ENCODE peak calls at places on chromosomes 16 and 17, in five cellular contexts. One of them, this sample, is unnamed.

GRCh38 chr17:4971826-4972225 is 4.2 kb upstream of the SPAG7 start:
- DNase-seq in AG08395: no peak
- DNase-seq in H54: no peak
- DNase-seq in GM04503: no peak
- DNase-seq in activated naive CD8-positive, alpha-beta T cell treated with anti-CD3 and anti-CD28 coated beads, Interleukin-2, amount 50 U/mL, for 24 hours: no peak
- DNase-seq in this sample: no peak

GRCh38 chr16:31427441-31428276 is 501 bp downstream of the COX6A2 start:
- DNase-seq in AG08395: peak
- DNase-seq in H54: no peak
- DNase-seq in activated naive CD8-positive, alpha-beta T cell treated with anti-CD3 and anti-CD28 coated beads, Interleukin-2, amount 50 U/mL, for 24 hours: peak
- DNase-seq in GM04503: no peak
- DNase-seq in this sample: no peak

GRCh38 chr16:27378871-27379580 is 22.9 kb upstream of the IL21R start:
- DNase-seq in H54: no peak
- DNase-seq in GM04503: no peak
- DNase-seq in AG08395: no peak
- DNase-seq in activated naive CD8-positive, alpha-beta T cell treated with anti-CD3 and anti-CD28 coated beads, Interleukin-2, amount 50 U/mL, for 24 hours: peak
- DNase-seq in this sample: no peak

GRCh38 chr16:57889960-57890751 is 80.8 kb downstream of the CNGB1 start:
- DNase-seq in activated naive CD8-positive, alpha-beta T cell treated with anti-CD3 and anti-CD28 coated beads, Interleukin-2, amount 50 U/mL, for 24 hours: no peak
- DNase-seq in H54: no peak
- DNase-seq in AG08395: no peak
- DNase-seq in GM04503: no peak
- DNase-seq in this sample: peak

GRCh38 chr17:82319619-82320062 is 2.2 kb upstream of the CD7 start:
- DNase-seq in activated naive CD8-positive, alpha-beta T cell treated with anti-CD3 and anti-CD28 coated beads, Interleukin-2, amount 50 U/mL, for 24 hours: no peak
- DNase-seq in AG08395: no peak
- DNase-seq in GM04503: no peak
- DNase-seq in H54: no peak
- DNase-seq in this sample: no peak

GRCh38 chr16:27470567-27471431 is 68.8 kb downstream of the IL21R start:
- DNase-seq in AG08395: peak
- DNase-seq in H54: peak
- DNase-seq in activated naive CD8-positive, alpha-beta T cell treated with anti-CD3 and anti-CD28 coated beads, Interleukin-2, amount 50 U/mL, for 24 hours: no peak
- DNase-seq in GM04503: peak
- DNase-seq in this sample: no peak

GRCh38 chr16:138049-138417 is 440 bp downstream of the NPRL3 start:
- DNase-seq in activated naive CD8-positive, alpha-beta T cell treated with anti-CD3 and anti-CD28 coated beads, Interleukin-2, amount 50 U/mL, for 24 hours: peak
- DNase-seq in H54: no peak
- DNase-seq in AG08395: peak
- DNase-seq in GM04503: no peak
- DNase-seq in this sample: no peak

GRCh38 chr17:32553168-32553567 is 66.4 kb downstream of the CDK5R1 start:
- DNase-seq in activated naive CD8-positive, alpha-beta T cell treated with anti-CD3 and anti-CD28 coated beads, Interleukin-2, amount 50 U/mL, for 24 hours: no peak
- DNase-seq in GM04503: no peak
- DNase-seq in AG08395: no peak
- DNase-seq in H54: no peak
- DNase-seq in this sample: no peak

GRCh38 chr17:80716986-80717385 is 172.3 kb downstream of the RPTOR start:
- DNase-seq in activated naive CD8-positive, alpha-beta T cell treated with anti-CD3 and anti-CD28 coated beads, Interleukin-2, amount 50 U/mL, for 24 hours: no peak
- DNase-seq in GM04503: no peak
- DNase-seq in H54: no peak
- DNase-seq in AG08395: peak
- DNase-seq in this sample: no peak

This sample was measured in omental fat pad.